ENCODE peak calls at places on chromosomes 13 and 19, in four cellular contexts. Q, A, O and N are unnamed samples.

GRCh38 chr13:64810701-64811258 is 2419.4 kb downstream of the PCDH9 start:
- DNase-seq in Q (no peak), O (no peak), A (no peak), N (no peak)

GRCh38 chr19:8449830-8450229 is 5.1 kb downstream of the HNRNPM start:
- DNase-seq in O (no peak), Q (no peak), A (no peak), N (no peak)

GRCh38 chr13:44523176-44524017 is 52.7 kb downstream of the TSC22D1 start:
- DNase-seq in O (peak; percentile 79), Q (no peak), A (no peak), N (peak; percentile 26)

GRCh38 chr13:110676511-110677204 is 29.3 kb downstream of the CARS2 start:
- DNase-seq in O (no peak), A (no peak), Q (no peak), N (no peak)

GRCh38 chr19:56633021-56633420 is 9.9 kb upstream of the SMIM17 start:
- DNase-seq in Q (no peak), O (no peak), A (no peak), N (no peak)

GRCh38 chr19:30450101-30450500 is 77.9 kb downstream of the ZNF536 start:
- DNase-seq in Q (no peak), O (no peak), A (peak; percentile 61), N (no peak)

GRCh38 chr19:47792616-47793015 is 11.7 kb downstream of the TPRX1 start:
- DNase-seq in Q (no peak), A (no peak), O (no peak), N (no peak)

GRCh38 chr19:58554494-58555368 is at the start of gene CHMP2A:
- DNase-seq in Q (peak; percentile 99), A (peak; percentile 99), O (peak; percentile 85), N (peak; percentile 72)

GRCh38 chr13:114212096-114212495 is 22.6 kb upstream of the CDC16 start:
- DNase-seq in A (no peak), O (no peak), Q (no peak), N (no peak)

GRCh38 chr13:103354189-103354588 is 288.0 kb upstream of the SLC10A2 start:
- DNase-seq in O (no peak), Q (no peak), A (no peak), N (no peak)

GRCh38 chr19:33273881-33274662 is 28.3 kb downstream of the CEBPA start:
- DNase-seq in Q (peak; percentile 65), A (peak; percentile 49), O (peak; percentile 20), N (peak; percentile 29)

GRCh38 chr19:4977299-4978174 is 8.6 kb downstream of the KDM4B start:
- DNase-seq in A (peak; percentile 73), Q (no peak), O (no peak), N (peak; percentile 70)

GRCh38 chr13:29521336-29521735 is 74.2 kb downstream of the SLC7A1 start:
- DNase-seq in Q (no peak), A (peak; percentile 7), O (no peak), N (no peak)
- H3K4me3 ChIP-seq in Q (no peak overlapping the region), A (no peak overlapping the region), O (no peak overlapping the region), N (no peak overlapping the region)

DNA sequence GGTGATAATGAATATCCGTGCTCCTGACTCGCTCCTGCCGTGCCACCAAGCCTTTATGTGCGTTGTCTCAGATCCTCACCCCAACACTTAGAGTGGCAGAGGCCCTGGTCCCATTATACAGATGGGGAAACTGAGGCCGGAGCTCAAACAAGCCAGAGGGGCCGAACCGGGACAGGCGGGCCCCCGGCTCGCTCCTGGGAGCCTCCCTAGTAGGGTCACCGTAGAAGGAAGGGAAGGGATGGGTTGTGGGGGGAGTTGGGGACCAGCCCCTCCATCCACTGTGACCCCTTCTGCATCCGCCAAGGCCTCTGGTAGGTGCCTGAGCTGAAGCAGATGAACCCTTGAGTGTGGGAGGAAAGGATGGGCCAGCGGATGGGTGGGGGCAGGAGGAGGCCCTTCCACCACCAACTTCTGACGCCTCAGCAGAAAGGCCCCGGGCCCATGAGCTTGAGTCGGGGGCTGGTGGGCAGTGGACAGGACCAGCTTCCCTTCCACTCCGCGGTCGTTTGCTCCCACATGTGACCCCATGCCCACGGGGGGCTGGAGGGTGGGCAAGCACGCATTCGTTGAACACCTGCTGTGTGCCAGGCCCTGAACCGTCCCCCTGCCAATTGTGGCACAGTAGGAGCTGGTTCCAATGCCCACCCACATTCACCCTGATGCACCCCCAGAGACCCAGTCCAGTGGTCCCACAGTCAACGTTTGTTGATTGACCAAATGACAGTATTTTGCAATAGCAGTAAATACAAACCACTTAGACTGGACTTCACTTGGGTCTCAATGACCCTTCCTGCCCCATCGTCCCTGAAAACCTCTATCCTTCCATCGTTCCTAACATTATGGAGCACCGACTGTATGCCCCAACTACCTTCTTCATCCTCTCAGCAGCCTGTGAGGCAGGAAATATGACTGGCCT is 24.2 kb upstream of the TCF3 start:
- DNase-seq in A (no peak), Q (no peak), O (no peak), N (no peak)
- TF ChIP-seq CTCF in A (no peak), Q (no peak), O (no peak), N (no peak)

GRCh38 chr13:94966380-94966779 is 254.0 kb upstream of the SOX21 start:
- DNase-seq in Q (no peak), O (no peak), A (no peak), N (no peak)

GRCh38 chr13:94968757-94969086 is 256.4 kb upstream of the SOX21 start:
- DNase-seq in A (no peak), Q (no peak), O (no peak), N (no peak)

GRCh38 chr13:94972262-94972661 is 259.9 kb upstream of the SOX21 start:
- DNase-seq in Q (no peak), A (no peak), O (no peak), N (no peak)

GRCh38 chr13:94968040-94968756 is 255.9 kb upstream of the SOX21 start:
- DNase-seq in O (no peak), A (peak; percentile 37), Q (no peak), N (no peak)

GRCh38 chr13:94967183-94968039 is 255.1 kb upstream of the SOX21 start:
- DNase-seq in O (no peak), A (peak; percentile 41), Q (no peak), N (no peak)
- H3K4me3 ChIP-seq in O (peak overlapping the region; percentile 50), A (peak overlapping the region; percentile 17), Q (peak overlapping the region; percentile 28), N (peak overlapping the region; percentile 11)

DNA sequence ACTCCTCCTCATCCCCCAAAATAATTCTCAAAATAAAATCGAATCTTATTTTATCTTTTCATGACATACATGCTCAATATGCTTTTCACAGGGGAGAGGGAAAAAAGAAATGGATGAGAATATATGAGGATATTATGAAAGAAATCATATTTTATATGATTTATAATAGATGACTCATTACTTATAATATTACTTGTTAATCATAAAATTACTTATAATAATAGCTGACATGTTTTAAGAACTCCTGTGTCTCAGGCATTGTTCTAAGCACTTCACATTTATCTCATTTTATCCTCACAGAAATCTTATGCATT is 3.0 kb upstream of the CEACAM3 start:
- DNase-seq in O (no peak), Q (no peak), A (no peak), N (no peak)
- TF ChIP-seq CTCF in O (no peak), Q (no peak), A (no peak), N (no peak)

GRCh38 chr19:12750851-12751250 is 740 bp upstream of the BEST2 start:
- DNase-seq in O (no peak), A (no peak), Q (no peak), N (no peak)

GRCh38 chr19:12754465-12755196 is 3.0 kb downstream of the BEST2 start:
- DNase-seq in O (no peak), Q (no peak), A (no peak), N (no peak)

GRCh38 chr19:12749938-12750521 is 1.6 kb upstream of the BEST2 start:
- DNase-seq in O (no peak), Q (no peak), A (no peak), N (no peak)

GRCh38 chr19:12752056-12752781 is 628 bp downstream of the BEST2 start:
- DNase-seq in O (no peak), Q (no peak), A (no peak), N (no peak)

GRCh38 chr19:12751635-12752034 is at the start of gene BEST2:
- DNase-seq in Q (no peak), A (no peak), O (no peak), N (no peak)
- H3K4me3 ChIP-seq in Q (no peak within 1 kb of the TSS), A (no peak within 1 kb of the TSS), O (no peak within 1 kb of the TSS), N (no peak within 1 kb of the TSS)

DNA sequence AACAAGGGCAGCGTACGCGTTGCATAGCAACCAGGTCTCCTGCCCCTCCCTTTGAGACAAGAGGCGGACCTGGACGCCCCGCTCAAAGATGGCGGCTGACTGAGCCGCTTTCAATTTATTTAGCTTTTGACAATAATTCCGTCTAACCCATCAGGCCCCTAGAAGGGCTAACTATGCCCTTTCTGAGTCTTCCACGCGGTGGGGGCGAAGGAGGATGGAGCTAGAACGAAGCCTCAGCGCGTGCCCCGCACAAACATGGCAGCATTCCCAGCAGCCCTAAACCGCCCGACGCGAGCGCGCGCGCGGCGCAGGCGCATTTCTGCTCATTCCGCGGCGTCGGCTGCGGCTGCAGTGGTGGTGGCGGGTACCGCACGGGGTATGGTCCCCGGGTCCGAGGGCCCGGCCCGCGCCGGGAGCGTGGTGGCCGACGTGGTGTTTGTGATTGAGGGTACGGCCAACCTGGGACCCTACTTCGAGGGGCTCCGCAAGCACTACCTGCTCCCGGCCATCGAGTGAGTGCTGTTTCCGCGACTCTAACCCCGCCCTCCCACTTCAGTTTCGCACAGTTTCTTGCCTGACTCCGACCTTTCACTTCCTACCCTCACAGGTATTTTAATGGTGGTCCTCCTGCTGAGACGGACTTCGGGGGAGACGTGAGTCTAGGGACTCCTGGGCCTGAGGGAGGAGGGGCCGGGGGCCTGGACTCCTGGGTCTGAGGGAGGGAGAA is at the start of gene MED25:
- DNase-seq in Q (peak; percentile 80), A (peak; percentile 94), O (peak; percentile 50), N (peak; percentile 46)
- TF ChIP-seq CTCF in Q (no peak), A (no peak), O (no peak), N (peak; percentile 23)

DNA sequence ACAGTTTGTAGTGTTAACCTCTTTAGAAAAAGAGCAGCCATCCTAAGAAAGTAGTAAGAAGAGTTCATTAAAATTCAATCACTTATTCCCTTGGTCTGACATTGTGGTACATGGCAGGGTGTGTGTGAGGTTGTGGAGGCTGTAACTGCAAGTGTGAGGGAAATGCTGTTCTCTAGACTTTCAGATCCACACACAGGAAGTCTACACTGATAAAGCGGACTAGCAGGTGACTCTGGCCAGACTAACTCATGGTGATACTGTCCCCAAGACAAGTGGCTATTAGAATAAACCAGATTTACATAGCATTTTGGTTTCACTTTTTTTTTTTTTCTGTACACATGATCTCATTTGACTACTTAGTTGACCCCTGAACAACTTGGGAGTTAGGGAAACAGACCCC is 10.0 kb downstream of the MTIF3 start:
- DNase-seq in A (no peak), O (no peak), Q (no peak), N (no peak)
- H3K4me3 ChIP-seq in A (no peak overlapping the region), O (no peak overlapping the region), Q (no peak overlapping the region), N (no peak overlapping the region)

DNA sequence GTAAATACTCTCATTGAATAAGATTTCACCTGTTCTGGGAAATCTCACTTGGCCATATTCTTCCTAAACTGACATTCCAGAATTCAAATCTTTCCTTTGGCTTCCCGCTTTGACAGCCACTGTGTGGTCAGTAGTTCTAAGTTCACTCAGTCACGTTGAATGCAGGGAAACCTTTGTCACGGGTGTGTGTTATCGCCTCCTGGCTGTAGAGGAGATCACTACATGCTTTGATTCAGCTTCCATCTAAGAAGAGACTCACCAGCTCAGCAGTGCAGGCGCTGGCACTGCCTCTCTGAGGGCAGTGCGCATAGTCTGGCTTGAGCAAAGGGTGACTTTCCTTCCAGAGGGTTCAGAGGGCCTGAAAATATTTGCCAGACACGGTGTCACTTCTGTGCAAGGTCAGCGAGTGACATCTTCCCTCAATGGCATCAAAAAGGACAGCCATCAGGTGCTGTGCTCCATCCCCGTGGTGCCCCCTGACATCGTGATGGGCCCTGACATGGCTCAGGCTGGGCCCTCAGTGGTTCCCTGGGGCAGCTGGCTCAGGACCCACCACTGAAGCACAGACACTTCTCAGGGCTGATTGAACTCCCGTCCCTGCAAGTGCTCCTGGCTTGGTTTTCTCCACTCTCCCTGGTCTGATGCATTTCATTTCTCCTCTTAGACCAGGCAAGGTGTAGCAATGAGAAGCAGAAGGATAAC is 635.4 kb upstream of the ARGLU1 start:
- DNase-seq in A (no peak), O (no peak), Q (no peak), N (no peak)
- TF ChIP-seq CTCF in A (no peak), O (peak; percentile 58), Q (no peak), N (peak; percentile 11)